ENCODE peak calls at places on chromosomes 16 and 17, in six cellular contexts. One of them, this sample, is unnamed.

GRCh38 chr16:76897816-76898215 is 293.2 kb upstream of the MON1B start:
- DNase-seq in ecto neural progenitor cell: no peak
- DNase-seq in NCI-H2081: no peak
- DNase-seq in retinal pigment epithelial cell: no peak
- DNase-seq in ELR: no peak
- DNase-seq in activated T-helper 9 cell treated with anti-CD3 and anti-CD28 coated beads, Interleukin-2, amount 50 U/mL, for 16 hours: no peak
- DNase-seq in this sample: no peak

GRCh38 chr16:68091604-68092261 is 6.6 kb downstream of the NFATC3 start:
- DNase-seq in NCI-H2081: peak; percentile 64
- DNase-seq in ELR: peak; percentile 38
- DNase-seq in ecto neural progenitor cell: no peak
- DNase-seq in retinal pigment epithelial cell: peak; percentile 49
- DNase-seq in activated T-helper 9 cell treated with anti-CD3 and anti-CD28 coated beads, Interleukin-2, amount 50 U/mL, for 16 hours: no peak
- DNase-seq in this sample: no peak

GRCh38 chr17:49880291-49881053 is 32.6 kb upstream of the TAC4 start:
- DNase-seq in activated T-helper 9 cell treated with anti-CD3 and anti-CD28 coated beads, Interleukin-2, amount 50 U/mL, for 16 hours: peak; percentile 56
- DNase-seq in retinal pigment epithelial cell: no peak
- DNase-seq in ecto neural progenitor cell: peak; percentile 97
- DNase-seq in ELR: peak; percentile 79
- DNase-seq in NCI-H2081: peak; percentile 46
- DNase-seq in this sample: peak; percentile 73

GRCh38 chr17:73096866-73097265 is 4.4 kb upstream of the SLC39A11 start:
- DNase-seq in retinal pigment epithelial cell: no peak
- DNase-seq in NCI-H2081: no peak
- DNase-seq in ELR: no peak
- DNase-seq in activated T-helper 9 cell treated with anti-CD3 and anti-CD28 coated beads, Interleukin-2, amount 50 U/mL, for 16 hours: no peak
- DNase-seq in ecto neural progenitor cell: no peak
- DNase-seq in this sample: no peak

GRCh38 chr16:69451166-69451565 is 26.7 kb downstream of the CYB5B start:
- DNase-seq in retinal pigment epithelial cell: no peak
- DNase-seq in NCI-H2081: no peak
- DNase-seq in ecto neural progenitor cell: no peak
- DNase-seq in activated T-helper 9 cell treated with anti-CD3 and anti-CD28 coated beads, Interleukin-2, amount 50 U/mL, for 16 hours: no peak
- DNase-seq in ELR: no peak
- DNase-seq in this sample: no peak

GRCh38 chr17:83146347-83146746 is 66.9 kb downstream of the METRNL start:
- DNase-seq in activated T-helper 9 cell treated with anti-CD3 and anti-CD28 coated beads, Interleukin-2, amount 50 U/mL, for 16 hours: no peak
- DNase-seq in ecto neural progenitor cell: no peak
- DNase-seq in NCI-H2081: no peak
- DNase-seq in retinal pigment epithelial cell: no peak
- DNase-seq in ELR: no peak
- DNase-seq in this sample: no peak

GRCh38 chr16:63943568-63943967 is 1178.3 kb downstream of the CDH11 start:
- DNase-seq in activated T-helper 9 cell treated with anti-CD3 and anti-CD28 coated beads, Interleukin-2, amount 50 U/mL, for 16 hours: no peak
- DNase-seq in NCI-H2081: no peak
- DNase-seq in retinal pigment epithelial cell: no peak
- DNase-seq in ELR: no peak
- DNase-seq in ecto neural progenitor cell: no peak
- DNase-seq in this sample: no peak

GRCh38 chr16:30710971-30711370 is 12.0 kb downstream of the SRCAP start:
- DNase-seq in retinal pigment epithelial cell: no peak
- DNase-seq in activated T-helper 9 cell treated with anti-CD3 and anti-CD28 coated beads, Interleukin-2, amount 50 U/mL, for 16 hours: no peak
- DNase-seq in ELR: peak; percentile 40
- DNase-seq in ecto neural progenitor cell: no peak
- DNase-seq in NCI-H2081: no peak
- DNase-seq in this sample: no peak

GRCh38 chr16:19716183-19716582 is 1.8 kb downstream of the KNOP1 start:
- DNase-seq in ecto neural progenitor cell: no peak
- DNase-seq in ELR: no peak
- DNase-seq in NCI-H2081: no peak
- DNase-seq in retinal pigment epithelial cell: no peak
- DNase-seq in activated T-helper 9 cell treated with anti-CD3 and anti-CD28 coated beads, Interleukin-2, amount 50 U/mL, for 16 hours: no peak
- DNase-seq in this sample: no peak

GRCh38 chr16:4316732-4317461 is 1.0 kb downstream of the GLIS2 start:
- DNase-seq in activated T-helper 9 cell treated with anti-CD3 and anti-CD28 coated beads, Interleukin-2, amount 50 U/mL, for 16 hours: no peak
- DNase-seq in NCI-H2081: peak; percentile 79
- DNase-seq in ecto neural progenitor cell: no peak
- DNase-seq in retinal pigment epithelial cell: no peak
- DNase-seq in ELR: peak; percentile 58
- DNase-seq in this sample: no peak

GRCh38 chr17:73969956-73970355 is 233.5 kb upstream of the RPL38 start:
- DNase-seq in ELR: no peak
- DNase-seq in retinal pigment epithelial cell: no peak
- DNase-seq in activated T-helper 9 cell treated with anti-CD3 and anti-CD28 coated beads, Interleukin-2, amount 50 U/mL, for 16 hours: no peak
- DNase-seq in ecto neural progenitor cell: no peak
- DNase-seq in NCI-H2081: no peak
- DNase-seq in this sample: no peak

GRCh38 chr17:62064029-62064790 is 868 bp downstream of the MED13 start:
- DNase-seq in retinal pigment epithelial cell: no peak
- DNase-seq in ecto neural progenitor cell: no peak
- DNase-seq in activated T-helper 9 cell treated with anti-CD3 and anti-CD28 coated beads, Interleukin-2, amount 50 U/mL, for 16 hours: no peak
- DNase-seq in NCI-H2081: no peak
- DNase-seq in ELR: peak; percentile 66
- DNase-seq in this sample: no peak

GRCh38 chr16:88549671-88550643 is 20.2 kb upstream of the ZC3H18 start:
- DNase-seq in NCI-H2081: no peak
- DNase-seq in ecto neural progenitor cell: peak; percentile 45
- DNase-seq in retinal pigment epithelial cell: no peak
- DNase-seq in activated T-helper 9 cell treated with anti-CD3 and anti-CD28 coated beads, Interleukin-2, amount 50 U/mL, for 16 hours: no peak
- DNase-seq in ELR: no peak
- DNase-seq in this sample: no peak

GRCh38 chr17:81403671-81404534 is 8.6 kb downstream of the BAHCC1 start:
- DNase-seq in ecto neural progenitor cell: no peak
- DNase-seq in ELR: no peak
- DNase-seq in NCI-H2081: no peak
- DNase-seq in retinal pigment epithelial cell: no peak
- DNase-seq in activated T-helper 9 cell treated with anti-CD3 and anti-CD28 coated beads, Interleukin-2, amount 50 U/mL, for 16 hours: no peak
- DNase-seq in this sample: peak; percentile 43

GRCh38 chr16:4142268-4142667 is 26.0 kb upstream of the ADCY9 start:
- DNase-seq in ELR: no peak
- DNase-seq in retinal pigment epithelial cell: no peak
- DNase-seq in NCI-H2081: no peak
- DNase-seq in ecto neural progenitor cell: no peak
- DNase-seq in activated T-helper 9 cell treated with anti-CD3 and anti-CD28 coated beads, Interleukin-2, amount 50 U/mL, for 16 hours: no peak
- DNase-seq in this sample: no peak

GRCh38 chr17:7309628-7310027 is 2.2 kb downstream of the EIF5A start:
- DNase-seq in activated T-helper 9 cell treated with anti-CD3 and anti-CD28 coated beads, Interleukin-2, amount 50 U/mL, for 16 hours: no peak
- DNase-seq in NCI-H2081: no peak
- DNase-seq in ELR: no peak
- DNase-seq in retinal pigment epithelial cell: no peak
- DNase-seq in ecto neural progenitor cell: no peak
- DNase-seq in this sample: no peak

GRCh38 chr16:84313921-84314320 is 19.2 kb downstream of the WFDC1 start:
- DNase-seq in NCI-H2081: no peak
- DNase-seq in ecto neural progenitor cell: no peak
- DNase-seq in retinal pigment epithelial cell: no peak
- DNase-seq in ELR: no peak
- DNase-seq in activated T-helper 9 cell treated with anti-CD3 and anti-CD28 coated beads, Interleukin-2, amount 50 U/mL, for 16 hours: no peak
- DNase-seq in this sample: no peak

GRCh38 chr16:87066695-87067556 is 250.3 kb downstream of the C16orf95 start:
- DNase-seq in ecto neural progenitor cell: peak; percentile 29
- DNase-seq in activated T-helper 9 cell treated with anti-CD3 and anti-CD28 coated beads, Interleukin-2, amount 50 U/mL, for 16 hours: no peak
- DNase-seq in ELR: no peak
- DNase-seq in NCI-H2081: no peak
- DNase-seq in retinal pigment epithelial cell: no peak
- DNase-seq in this sample: no peak

GRCh38 chr16:54027126-54027922 is 259.3 kb downstream of the IRX3 start:
- DNase-seq in retinal pigment epithelial cell: peak; percentile 15
- DNase-seq in ecto neural progenitor cell: no peak
- DNase-seq in activated T-helper 9 cell treated with anti-CD3 and anti-CD28 coated beads, Interleukin-2, amount 50 U/mL, for 16 hours: no peak
- DNase-seq in ELR: peak; percentile 79
- DNase-seq in NCI-H2081: no peak
- DNase-seq in this sample: no peak

GRCh38 chr17:80071116-80071980 is 30.0 kb upstream of the GAA start:
- DNase-seq in retinal pigment epithelial cell: peak; percentile 34
- DNase-seq in ELR: peak; percentile 15
- DNase-seq in ecto neural progenitor cell: no peak
- DNase-seq in NCI-H2081: no peak
- DNase-seq in activated T-helper 9 cell treated with anti-CD3 and anti-CD28 coated beads, Interleukin-2, amount 50 U/mL, for 16 hours: no peak
- DNase-seq in this sample: no peak

GRCh38 chr17:62307196-62307595 is 73.2 kb upstream of the EFCAB3 start:
- DNase-seq in retinal pigment epithelial cell: no peak
- DNase-seq in NCI-H2081: no peak
- DNase-seq in ecto neural progenitor cell: no peak
- DNase-seq in ELR: no peak
- DNase-seq in activated T-helper 9 cell treated with anti-CD3 and anti-CD28 coated beads, Interleukin-2, amount 50 U/mL, for 16 hours: no peak
- DNase-seq in this sample: no peak

GRCh38 chr17:901964-902363 is 77.6 kb downstream of the NXN start:
- DNase-seq in ELR: peak; percentile 36
- DNase-seq in activated T-helper 9 cell treated with anti-CD3 and anti-CD28 coated beads, Interleukin-2, amount 50 U/mL, for 16 hours: no peak
- DNase-seq in NCI-H2081: no peak
- DNase-seq in ecto neural progenitor cell: no peak
- DNase-seq in retinal pigment epithelial cell: no peak
- DNase-seq in this sample: no peak

GRCh38 chr16:48971571-48972071 is 310.0 kb downstream of the CBLN1 start:
- DNase-seq in retinal pigment epithelial cell: no peak
- DNase-seq in ecto neural progenitor cell: no peak
- DNase-seq in NCI-H2081: no peak
- DNase-seq in activated T-helper 9 cell treated with anti-CD3 and anti-CD28 coated beads, Interleukin-2, amount 50 U/mL, for 16 hours: no peak
- DNase-seq in ELR: peak; percentile 22
- DNase-seq in this sample: no peak

GRCh38 chr16:47320546-47321315 is 140.1 kb downstream of the ITFG1 start:
- DNase-seq in retinal pigment epithelial cell: no peak
- DNase-seq in NCI-H2081: no peak
- DNase-seq in ELR: peak; percentile 53
- DNase-seq in ecto neural progenitor cell: no peak
- DNase-seq in activated T-helper 9 cell treated with anti-CD3 and anti-CD28 coated beads, Interleukin-2, amount 50 U/mL, for 16 hours: no peak
- DNase-seq in this sample: no peak

GRCh38 chr17:34981538-34982241 is 1.4 kb downstream of the LIG3 start:
- DNase-seq in retinal pigment epithelial cell: no peak
- DNase-seq in ELR: peak; percentile 51
- DNase-seq in NCI-H2081: peak; percentile 32
- DNase-seq in activated T-helper 9 cell treated with anti-CD3 and anti-CD28 coated beads, Interleukin-2, amount 50 U/mL, for 16 hours: no peak
- DNase-seq in ecto neural progenitor cell: no peak
- DNase-seq in this sample: peak; percentile 19

GRCh38 chr17:58121925-58122324 is 26.3 kb upstream of the OR4D1 start:
- DNase-seq in ELR: peak; percentile 70
- DNase-seq in ecto neural progenitor cell: no peak
- DNase-seq in NCI-H2081: peak; percentile 25
- DNase-seq in retinal pigment epithelial cell: no peak
- DNase-seq in activated T-helper 9 cell treated with anti-CD3 and anti-CD28 coated beads, Interleukin-2, amount 50 U/mL, for 16 hours: no peak
- DNase-seq in this sample: no peak

GRCh38 chr16:31080035-31080629 is 5.9 kb downstream of the ZNF646 start:
- DNase-seq in activated T-helper 9 cell treated with anti-CD3 and anti-CD28 coated beads, Interleukin-2, amount 50 U/mL, for 16 hours: no peak
- DNase-seq in NCI-H2081: no peak
- DNase-seq in ELR: no peak
- DNase-seq in retinal pigment epithelial cell: no peak
- DNase-seq in ecto neural progenitor cell: no peak
- DNase-seq in this sample: no peak

GRCh38 chr16:23024044-23024443 is 125.2 kb downstream of the USP31 start:
- DNase-seq in retinal pigment epithelial cell: no peak
- DNase-seq in ELR: no peak
- DNase-seq in activated T-helper 9 cell treated with anti-CD3 and anti-CD28 coated beads, Interleukin-2, amount 50 U/mL, for 16 hours: no peak
- DNase-seq in ecto neural progenitor cell: no peak
- DNase-seq in NCI-H2081: no peak
- DNase-seq in this sample: no peak

GRCh38 chr16:74291577-74292208 is 4.9 kb upstream of the PSMD7 start:
- DNase-seq in activated T-helper 9 cell treated with anti-CD3 and anti-CD28 coated beads, Interleukin-2, amount 50 U/mL, for 16 hours: no peak
- DNase-seq in NCI-H2081: no peak
- DNase-seq in retinal pigment epithelial cell: no peak
- DNase-seq in ecto neural progenitor cell: no peak
- DNase-seq in ELR: peak; percentile 47
- DNase-seq in this sample: no peak

GRCh38 chr17:4914009-4914408 is 11.1 kb upstream of the CHRNE start:
- DNase-seq in ecto neural progenitor cell: no peak
- DNase-seq in activated T-helper 9 cell treated with anti-CD3 and anti-CD28 coated beads, Interleukin-2, amount 50 U/mL, for 16 hours: no peak
- DNase-seq in NCI-H2081: no peak
- DNase-seq in retinal pigment epithelial cell: peak; percentile 69
- DNase-seq in ELR: peak; percentile 35
- DNase-seq in this sample: no peak

GRCh38 chr17:49565948-49566491 is 9.7 kb upstream of the NXPH3 start:
- DNase-seq in retinal pigment epithelial cell: no peak
- DNase-seq in NCI-H2081: peak; percentile 26
- DNase-seq in activated T-helper 9 cell treated with anti-CD3 and anti-CD28 coated beads, Interleukin-2, amount 50 U/mL, for 16 hours: no peak
- DNase-seq in ELR: no peak
- DNase-seq in ecto neural progenitor cell: no peak
- DNase-seq in this sample: peak; percentile 41

GRCh38 chr16:72530434-72530833 is 358.5 kb upstream of the PMFBP1 start:
- DNase-seq in retinal pigment epithelial cell: no peak
- DNase-seq in ELR: peak; percentile 93
- DNase-seq in activated T-helper 9 cell treated with anti-CD3 and anti-CD28 coated beads, Interleukin-2, amount 50 U/mL, for 16 hours: no peak
- DNase-seq in NCI-H2081: no peak
- DNase-seq in ecto neural progenitor cell: no peak
- DNase-seq in this sample: no peak

GRCh38 chr17:7213895-7214299 is 5.7 kb downstream of the DLG4 start:
- DNase-seq in retinal pigment epithelial cell: peak; percentile 52
- DNase-seq in NCI-H2081: peak; percentile 84
- DNase-seq in activated T-helper 9 cell treated with anti-CD3 and anti-CD28 coated beads, Interleukin-2, amount 50 U/mL, for 16 hours: peak; percentile 41
- DNase-seq in ecto neural progenitor cell: peak; percentile 99
- DNase-seq in ELR: peak; percentile 81
- DNase-seq in this sample: peak; percentile 96

GRCh38 chr17:35879748-35880654 is at the start of gene CCL5:
- DNase-seq in ecto neural progenitor cell: no peak
- DNase-seq in retinal pigment epithelial cell: no peak
- DNase-seq in NCI-H2081: no peak
- DNase-seq in activated T-helper 9 cell treated with anti-CD3 and anti-CD28 coated beads, Interleukin-2, amount 50 U/mL, for 16 hours: peak; percentile 32
- DNase-seq in ELR: peak; percentile 48
- DNase-seq in this sample: no peak

GRCh38 chr16:57926041-57926440 is 44.9 kb downstream of the CNGB1 start:
- DNase-seq in retinal pigment epithelial cell: no peak
- DNase-seq in NCI-H2081: no peak
- DNase-seq in activated T-helper 9 cell treated with anti-CD3 and anti-CD28 coated beads, Interleukin-2, amount 50 U/mL, for 16 hours: no peak
- DNase-seq in ecto neural progenitor cell: no peak
- DNase-seq in ELR: no peak
- DNase-seq in this sample: no peak

GRCh38 chr17:68642118-68642412 is 40.9 kb upstream of the FAM20A start:
- DNase-seq in activated T-helper 9 cell treated with anti-CD3 and anti-CD28 coated beads, Interleukin-2, amount 50 U/mL, for 16 hours: no peak
- DNase-seq in ELR: no peak
- DNase-seq in NCI-H2081: no peak
- DNase-seq in retinal pigment epithelial cell: no peak
- DNase-seq in ecto neural progenitor cell: no peak
- DNase-seq in this sample: no peak

GRCh38 chr17:17075037-17075755 is 32.9 kb downstream of the MPRIP start:
- DNase-seq in retinal pigment epithelial cell: no peak
- DNase-seq in ELR: peak; percentile 33
- DNase-seq in activated T-helper 9 cell treated with anti-CD3 and anti-CD28 coated beads, Interleukin-2, amount 50 U/mL, for 16 hours: no peak
- DNase-seq in ecto neural progenitor cell: no peak
- DNase-seq in NCI-H2081: no peak
- DNase-seq in this sample: no peak

GRCh38 chr16:83722501-83723183 is 85.1 kb upstream of the HSBP1 start:
- DNase-seq in activated T-helper 9 cell treated with anti-CD3 and anti-CD28 coated beads, Interleukin-2, amount 50 U/mL, for 16 hours: no peak
- DNase-seq in NCI-H2081: no peak
- DNase-seq in ELR: no peak
- DNase-seq in retinal pigment epithelial cell: no peak
- DNase-seq in ecto neural progenitor cell: no peak
- DNase-seq in this sample: no peak

GRCh38 chr16:57747091-57747490 is 11.5 kb downstream of the KATNB1 start:
- DNase-seq in ELR: no peak
- DNase-seq in retinal pigment epithelial cell: no peak
- DNase-seq in ecto neural progenitor cell: no peak
- DNase-seq in NCI-H2081: no peak
- DNase-seq in activated T-helper 9 cell treated with anti-CD3 and anti-CD28 coated beads, Interleukin-2, amount 50 U/mL, for 16 hours: no peak
- DNase-seq in this sample: no peak

GRCh38 chr16:84044108-84044488 is 1.5 kb upstream of the SLC38A8 start:
- DNase-seq in activated T-helper 9 cell treated with anti-CD3 and anti-CD28 coated beads, Interleukin-2, amount 50 U/mL, for 16 hours: no peak
- DNase-seq in retinal pigment epithelial cell: no peak
- DNase-seq in ecto neural progenitor cell: no peak
- DNase-seq in ELR: peak; percentile 63
- DNase-seq in NCI-H2081: no peak
- DNase-seq in this sample: no peak

This sample was measured in NCI-H2227 treated with DMSO at 0.1 percent for 48 hours.